ENCODE peak calls at places on chromosome 13, in six cellular contexts. C is mucosa of descending colon, X is left ventricle myocardium inferior, I is cardiac fibroblast, K is AG10803, N is colonic mucosa. G is an unnamed sample.

GRCh38 chr13:48078251-48078656 is 16.6 kb downstream of the MED4 start:
- DNase-seq in N (no peak), I (peak; percentile 15), K (no peak), C (no peak), X (no peak), G (peak; percentile 14)

GRCh38 chr13:60398949-60399589 is 2.0 kb downstream of the TDRD3 start:
- DNase-seq in K (no peak), I (peak; percentile 12), X (no peak), C (no peak), N (peak; percentile 32), G (no peak)

GRCh38 chr13:101523732-101524131 is 71.3 kb downstream of the ITGBL1 start:
- DNase-seq in C (no peak), I (peak; percentile 26), N (no peak), K (peak; percentile 78), X (no peak), G (no peak)

GRCh38 chr13:31172535-31172934 is 10.8 kb upstream of the HSPH1 start:
- DNase-seq in I (peak; percentile 94), C (no peak), X (no peak), K (peak; percentile 88), N (no peak), G (no peak)

GRCh38 chr13:114131581-114132418 is 623 bp downstream of the RASA3 start:
- DNase-seq in K (peak; percentile 36), X (peak; percentile 25), C (peak; percentile 69), N (no peak), I (peak; percentile 46), G (no peak)

GRCh38 chr13:26497991-26498423 is 59.5 kb upstream of the WASF3 start:
- DNase-seq in X (no peak), K (peak; percentile 96), I (peak; percentile 69), N (no peak), C (no peak), G (no peak)

GRCh38 chr13:44044544-44045178 is 165.0 kb downstream of the LACC1 start:
- DNase-seq in C (no peak), X (no peak), I (no peak), K (no peak), N (no peak), G (no peak)

GRCh38 chr13:110651726-110652230 is 36.4 kb downstream of the NAXD start:
- DNase-seq in K (no peak), I (no peak), X (no peak), C (no peak), N (no peak), G (no peak)

GRCh38 chr13:110274687-110275086 is 32.3 kb downstream of the COL4A1 start:
- DNase-seq in C (no peak), K (peak; percentile 54), I (peak; percentile 32), X (no peak), N (no peak), G (no peak)

GRCh38 chr13:114046447-114046846 is 72.6 kb upstream of the C13orf46 start:
- DNase-seq in N (no peak), K (no peak), I (no peak), X (no peak), C (no peak), G (no peak)

GRCh38 chr13:37747071-37747612 is 122.4 kb downstream of the TRPC4 start:
- DNase-seq in C (no peak), K (peak; percentile 62), I (peak; percentile 71), N (no peak), X (no peak), G (peak; percentile 2)

DNA sequence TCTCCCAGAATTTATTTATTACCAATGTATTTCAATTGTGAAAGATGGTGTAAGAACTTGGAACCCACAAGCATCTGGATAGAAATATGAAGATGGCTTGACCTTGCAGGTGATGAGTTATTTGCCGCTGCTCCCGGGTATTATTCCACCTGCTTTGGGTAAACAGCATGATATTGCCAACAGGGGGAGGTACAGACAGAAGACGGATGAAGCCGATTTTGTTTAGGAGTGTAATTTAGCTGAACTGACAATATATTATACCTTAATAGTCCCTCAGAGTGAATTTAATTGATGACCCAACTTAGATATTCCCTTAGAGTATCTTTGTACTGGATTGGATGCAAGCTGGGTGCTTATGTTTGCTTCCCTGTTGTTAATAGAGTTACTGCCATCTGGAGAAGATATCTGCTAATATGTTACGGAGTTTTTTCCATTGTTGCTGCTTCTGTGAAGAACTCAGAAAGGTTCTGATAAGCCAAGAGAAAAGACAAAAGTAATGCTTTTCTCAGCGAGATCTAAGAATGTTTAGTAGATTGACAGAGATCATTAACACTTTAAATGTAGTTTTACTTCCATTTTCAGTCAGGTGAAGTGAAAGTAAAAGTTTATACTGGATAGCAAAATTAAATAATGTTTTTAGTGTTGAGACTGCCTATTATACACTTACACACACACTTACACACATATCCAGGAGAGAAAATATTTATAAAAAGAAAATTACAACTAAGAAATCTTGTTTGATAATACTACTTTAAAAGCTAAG is 2220.8 kb upstream of the PCDH20 start:
- DNase-seq in N (no peak), C (no peak), I (peak; percentile 0), K (no peak), X (no peak), G (peak; percentile 0)
- TF ChIP-seq CTCF in N (no peak), C (no peak), I (peak; percentile 7), K (no peak), X (no peak), G (no peak)

DNA sequence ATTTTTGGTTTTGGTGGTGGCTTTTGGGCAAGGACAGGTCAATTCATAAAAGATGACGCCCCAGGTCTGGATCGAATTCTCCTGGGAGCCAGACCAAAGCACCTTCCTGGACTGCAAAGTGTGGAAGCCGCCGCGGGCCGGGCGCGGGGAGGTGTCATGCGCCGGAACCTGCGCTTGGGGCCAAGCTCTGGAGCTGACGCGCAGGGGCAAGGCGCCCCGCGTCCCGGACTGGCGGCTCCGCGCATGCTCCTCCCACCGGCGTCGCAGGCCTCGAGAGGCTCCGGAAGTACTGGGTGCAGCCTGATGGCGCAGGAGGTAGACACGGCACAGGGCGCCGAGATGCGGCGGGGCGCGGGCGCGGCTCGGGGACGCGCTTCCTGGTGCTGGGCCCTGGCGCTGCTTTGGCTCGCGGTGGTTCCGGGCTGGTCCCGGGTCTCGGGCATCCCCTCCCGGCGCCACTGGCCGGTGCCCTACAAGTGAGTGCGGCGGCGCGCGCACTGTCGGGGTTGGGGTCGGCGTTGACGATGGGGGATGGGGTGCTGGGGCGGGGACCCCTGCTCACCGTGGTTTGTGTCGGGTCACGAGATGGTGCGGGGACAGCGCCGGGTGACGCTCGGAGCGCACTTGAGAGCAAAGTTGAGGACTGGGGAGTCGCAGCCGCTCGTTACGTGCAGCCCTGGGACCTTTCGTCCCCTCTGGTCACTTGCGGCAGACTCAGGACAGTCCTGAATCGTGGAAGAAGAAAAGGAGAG is at the start of gene CLN5:
- DNase-seq in I (peak; percentile 96), X (peak; percentile 94), C (peak; percentile 98), N (peak; percentile 93), K (peak; percentile 92), G (peak; percentile 75)
- TF ChIP-seq CTCF in I (no peak), X (no peak), C (no peak), N (no peak), K (no peak), G (no peak)

GRCh38 chr13:102596147-102597028 is at the start of gene TPP2:
- DNase-seq in K (peak; percentile 99), C (peak; percentile 99), N (peak; percentile 99), I (peak; percentile 100), X (peak; percentile 100), G (peak; percentile 90)
- TF ChIP-seq CTCF in K (no peak), C (no peak), N (no peak), I (no peak), X (no peak), G (no peak)

GRCh38 chr13:20191311-20191901 is 1.3 kb downstream of the GJB2 start:
- DNase-seq in X (no peak), I (no peak), K (no peak), N (peak; percentile 86), C (peak; percentile 83), G (no peak)

GRCh38 chr13:20190481-20191310 is 2.0 kb downstream of the GJB2 start:
- DNase-seq in C (no peak), I (peak; percentile 54), K (peak; percentile 75), N (no peak), X (no peak), G (no peak)

GRCh38 chr13:20186771-20187170 is 6.0 kb downstream of the GJB2 start:
- DNase-seq in C (no peak), K (no peak), I (no peak), X (no peak), N (no peak), G (no peak)

GRCh38 chr13:20191902-20192469 is 752 bp downstream of the GJB2 start:
- DNase-seq in I (peak; percentile 15), K (no peak), N (peak; percentile 75), C (peak; percentile 69), X (no peak), G (peak; percentile 28)

DNA sequence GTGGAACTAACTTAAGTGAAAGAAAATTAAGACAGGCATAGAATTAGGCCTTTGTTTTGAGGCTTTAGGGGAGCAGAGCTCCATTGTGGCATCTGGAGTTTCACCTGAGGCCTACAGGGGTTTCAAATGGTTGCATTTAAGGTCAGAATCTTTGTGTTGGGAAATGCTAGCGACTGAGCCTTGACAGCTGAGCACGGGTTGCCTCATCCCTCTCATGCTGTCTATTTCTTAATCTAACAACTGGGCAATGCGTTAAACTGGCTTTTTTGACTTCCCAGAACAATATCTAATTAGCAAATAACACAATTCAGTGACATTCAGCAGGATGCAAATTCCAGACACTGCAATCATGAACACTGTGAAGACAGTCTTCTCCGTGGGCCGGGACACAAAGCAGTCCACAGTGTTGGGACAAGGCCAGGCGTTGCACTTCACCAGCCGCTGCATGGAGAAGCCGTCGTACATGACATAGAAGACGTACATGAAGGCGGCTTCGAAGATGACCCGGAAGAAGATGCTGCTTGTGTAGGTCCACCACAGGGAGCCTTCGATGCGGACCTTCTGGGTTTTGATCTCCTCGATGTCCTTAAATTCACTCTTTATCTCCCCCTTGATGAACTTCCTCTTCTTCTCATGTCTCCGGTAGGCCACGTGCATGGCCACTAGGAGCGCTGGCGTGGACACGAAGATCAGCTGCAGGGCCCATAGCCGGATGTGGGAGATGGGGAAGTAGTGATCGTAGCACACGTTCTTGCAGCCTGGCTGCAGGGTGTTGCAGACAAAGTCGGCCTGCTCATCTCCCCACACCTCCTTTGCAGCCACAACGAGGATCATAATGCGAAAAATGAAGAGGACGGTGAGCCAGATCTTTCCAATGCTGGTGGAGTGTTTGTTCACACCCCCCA is 3.8 kb downstream of the GJB2 start:
- DNase-seq in N (peak; percentile 39), I (no peak), X (no peak), K (no peak), C (peak; percentile 64), G (no peak)
- TF ChIP-seq CTCF in N (no peak), I (no peak), X (no peak), K (no peak), C (no peak), G (no peak)

DNA sequence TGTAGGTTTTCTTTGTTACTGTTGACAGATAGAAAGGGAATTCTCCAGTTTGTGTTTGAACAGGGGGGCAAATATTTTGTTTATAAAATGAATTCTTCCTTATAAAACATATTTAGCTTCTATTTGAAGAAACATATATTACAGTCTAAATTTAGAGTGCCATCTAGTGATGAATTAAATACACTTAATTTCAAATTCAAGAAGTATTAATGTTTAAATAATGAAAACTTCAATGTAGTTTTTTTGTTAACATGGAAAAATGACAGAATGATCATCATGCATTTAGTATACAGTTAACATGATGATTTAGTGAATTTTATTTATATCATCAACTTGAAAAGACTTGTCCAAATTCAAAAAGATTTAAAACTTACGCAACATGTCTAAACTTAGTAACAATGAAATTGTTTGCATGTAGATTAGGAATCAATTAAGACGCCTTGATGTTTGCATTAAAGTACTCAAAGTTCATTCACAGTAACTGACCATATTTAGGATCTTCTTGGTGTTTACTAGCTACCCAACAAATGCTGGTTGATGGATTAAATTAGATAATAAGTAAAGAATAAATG is 765.9 kb upstream of the SLITRK1 start:
- DNase-seq in C (no peak), X (no peak), N (no peak), I (peak; percentile 8), K (no peak), G (no peak)
- TF ChIP-seq CTCF in C (no peak), X (peak; percentile 25), N (no peak), I (peak; percentile 2), K (peak; percentile 6), G (no peak)

G was measured in Calu3.